ENCODE peak calls at places on chromosomes 3 and 15, in five cellular contexts. U is A549, V is foreskin fibroblast, S is brain microvascular endothelial cell, F is A673. I is an unnamed sample.

GRCh38 chr15:28955160-28955502 is 69.4 kb downstream of the APBA2 start:
- DNase-seq in V (peak), F (peak), U (no peak), S (peak), I (no peak)

GRCh38 chr3:139480585-139480984 is 4.3 kb upstream of the RBP2 start:
- DNase-seq in U (no peak), S (no peak), F (no peak), V (no peak), I (no peak)

GRCh38 chr3:161323926-161324621 is 47.2 kb downstream of the SPTSSB start:
- DNase-seq in U (no peak), V (no peak), S (no peak), F (no peak), I (no peak)

GRCh38 chr15:42650208-42651066 is 75.0 kb downstream of the STARD9 start:
- DNase-seq in S (peak), F (peak), V (peak), U (peak), I (peak)

GRCh38 chr3:118884748-118885206 is 149.9 kb downstream of the IGSF11 start:
- DNase-seq in S (peak), V (peak), F (peak), U (peak), I (peak)

GRCh38 chr3:124778061-124778460 is 47.8 kb downstream of the UMPS start:
- DNase-seq in F (peak), V (no peak), S (no peak), U (no peak), I (no peak)

GRCh38 chr3:42451546-42452230 is 41.3 kb upstream of the LYZL4 start:
- DNase-seq in F (no peak), U (no peak), S (no peak), V (no peak), I (no peak)

GRCh38 chr15:36936652-36937051 is 163.7 kb downstream of the MEIS2 start:
- DNase-seq in V (peak), S (no peak), U (no peak), F (no peak), I (no peak)

GRCh38 chr3:154085799-154086198 is 35.4 kb upstream of the ARHGEF26 start:
- DNase-seq in S (no peak), U (no peak), F (no peak), V (no peak), I (no peak)

GRCh38 chr3:26718295-26718694 is 95.7 kb downstream of the LRRC3B start:
- DNase-seq in V (no peak), S (no peak), F (no peak), U (no peak), I (no peak)

DNA sequence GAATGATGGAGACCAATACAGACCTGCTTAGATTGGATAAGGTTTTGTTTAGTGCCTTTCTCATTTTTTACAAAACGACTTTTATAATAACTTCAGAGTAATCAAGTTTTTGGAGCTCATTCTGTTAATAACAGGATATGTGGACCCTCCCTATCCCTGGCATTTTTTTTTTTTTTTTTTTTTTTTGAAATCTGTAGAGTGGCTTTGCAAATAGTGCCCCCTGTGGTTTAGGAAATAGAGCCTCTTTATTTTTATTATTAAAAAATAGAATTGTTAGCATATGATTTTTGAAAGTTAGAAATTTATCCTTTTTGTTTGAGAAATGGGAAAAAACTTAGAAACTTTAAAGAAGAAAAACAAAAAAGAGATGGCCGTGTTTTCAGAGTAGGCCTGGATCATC is 11.4 kb downstream of the SKIL start:
- DNase-seq in S (no peak), F (no peak), U (no peak), V (no peak), I (no peak)
- TF ChIP-seq CTCF in S (no peak), F (peak), U (peak), V (peak), I (peak)

GRCh38 chr3:120438216-120438615 is 12.6 kb downstream of the FSTL1 start:
- DNase-seq in F (no peak), S (no peak), U (no peak), V (no peak), I (no peak)
- H3K4me3 ChIP-seq in F (no peak), S (no peak), U (no peak), V (no peak), I (no peak)

DNA sequence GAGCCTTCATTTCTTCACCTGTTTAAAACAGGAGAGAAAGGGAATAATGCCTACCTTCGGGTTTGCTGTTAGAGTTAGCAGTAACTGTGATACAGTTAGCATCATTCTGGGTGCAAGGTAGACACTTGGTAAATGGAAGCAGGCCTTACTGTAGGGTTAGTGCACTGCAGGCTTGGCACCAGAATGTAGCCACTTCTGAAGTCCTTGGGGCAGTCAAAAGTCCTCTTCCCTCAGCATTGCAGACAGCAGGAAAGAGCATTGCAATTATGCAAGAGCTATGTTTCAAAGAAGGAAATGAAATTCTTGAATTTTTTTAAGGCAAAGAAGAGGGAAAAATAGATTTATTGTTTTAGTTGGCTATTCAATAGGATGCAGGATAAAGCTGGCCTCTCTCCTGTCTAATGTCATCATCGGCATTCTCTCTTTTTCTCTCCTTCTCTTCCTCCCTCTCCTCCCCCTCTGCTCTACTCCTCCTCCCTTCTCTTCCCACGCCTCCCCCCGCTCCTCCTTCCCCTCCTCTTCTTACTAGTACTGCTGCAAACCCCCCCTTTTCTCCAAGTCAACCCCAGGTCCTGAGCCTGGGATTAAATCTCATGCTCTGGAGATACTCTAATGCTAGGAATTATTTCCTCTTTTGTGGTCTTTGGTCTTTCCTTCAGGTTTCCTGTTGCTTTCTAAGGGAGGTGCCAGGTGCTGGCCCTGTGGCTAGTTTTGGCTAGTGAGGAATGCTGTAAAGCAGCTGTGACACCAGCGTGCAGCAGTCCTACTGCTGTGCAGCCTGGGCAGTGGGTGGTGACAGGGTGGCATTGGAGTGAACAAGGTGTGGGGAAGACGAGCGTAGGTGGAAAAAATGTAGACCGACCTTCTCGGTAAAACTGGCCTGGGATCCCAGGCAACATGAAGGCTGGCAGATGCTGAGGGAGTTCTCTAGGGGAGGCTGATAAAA is 21.6 kb downstream of the EEFSEC start:
- DNase-seq in V (no peak), U (no peak), S (no peak), F (no peak), I (no peak)
- TF ChIP-seq CTCF in V (no peak), U (no peak), S (no peak), F (no peak), I (no peak)

GRCh38 chr15:90400759-90401314 is 12.8 kb downstream of the IQGAP1 start:
- DNase-seq in S (peak), V (peak), F (peak), U (peak), I (peak)

GRCh38 chr15:90400005-90400758 is 12.1 kb downstream of the IQGAP1 start:
- DNase-seq in F (no peak), U (no peak), S (no peak), V (no peak), I (no peak)

GRCh38 chr15:90402806-90403205 is 14.8 kb downstream of the IQGAP1 start:
- DNase-seq in S (no peak), V (no peak), F (no peak), U (no peak), I (no peak)

GRCh38 chr15:90402230-90402629 is 14.2 kb downstream of the IQGAP1 start:
- DNase-seq in S (peak), U (no peak), F (peak), V (peak), I (no peak)

DNA sequence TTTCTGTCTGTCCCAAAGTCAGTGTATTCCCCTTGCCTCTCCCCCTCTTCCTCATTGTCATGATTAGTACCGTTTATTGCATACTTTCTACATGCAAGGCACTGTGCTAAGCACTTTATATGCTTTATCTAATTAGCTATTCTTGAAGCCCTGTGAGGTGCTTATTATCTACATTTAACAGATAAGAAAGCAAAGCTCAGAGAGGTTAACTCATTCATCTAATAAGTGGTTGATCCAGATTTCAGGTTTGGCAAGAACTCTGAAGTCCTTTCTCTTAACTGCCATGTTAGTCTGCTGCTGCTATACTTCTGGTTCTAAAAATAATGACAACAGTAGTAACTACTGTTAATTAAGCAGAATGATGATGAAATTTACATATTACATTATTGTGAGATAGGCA is 13.5 kb downstream of the IQGAP1 start:
- DNase-seq in V (no peak), S (no peak), U (no peak), F (no peak), I (no peak)
- H3K4me3 ChIP-seq in V (no peak), S (no peak), U (no peak), F (no peak), I (no peak)

GRCh38 chr3:179036626-179037300 is 34.8 kb downstream of the ZMAT3 start:
- DNase-seq in U (no peak), S (no peak), V (no peak), F (no peak), I (no peak)
- TF ChIP-seq CTCF in U (no peak), S (no peak), V (no peak), F (no peak), I (no peak)

GRCh38 chr3:68571321-68571720 is 361.0 kb downstream of the TAFA4 start:
- DNase-seq in V (no peak), U (no peak), S (no peak), F (no peak), I (no peak)
- H3K4me3 ChIP-seq in V (no peak), U (no peak), S (no peak), F (no peak), I (no peak)

GRCh38 chr3:53900666-53901331 is 9.1 kb upstream of the SELENOK start:
- DNase-seq in F (no peak), V (no peak), U (no peak), S (no peak), I (no peak)
- TF ChIP-seq CTCF in F (no peak), V (no peak), U (no peak), S (no peak), I (no peak)